ENCODE peak calls at places on chromosome 19, in eight cellular contexts. One of them, this sample, is unnamed.

GRCh38 chr19:40217921-40218890 is at the start of gene TTC9B:
- DNase-seq in activated CD8-positive, alpha-beta memory T cell treated with anti-CD3 and anti-CD28 coated beads for 48 hours: no peak
- DNase-seq in posterior cingulate gyrus: peak
- DNase-seq in astrocyte of the spinal cord: no peak
- DNase-seq in heart left ventricle: no peak
- DNase-seq in neural crest cell: peak
- DNase-seq in progenitor cell of endocrine pancreas: no peak
- DNase-seq in endodermal cell: peak
- DNase-seq in this sample: no peak

GRCh38 chr19:917323-918151 is at the start of gene KISS1R:
- DNase-seq in heart left ventricle: no peak
- DNase-seq in activated CD8-positive, alpha-beta memory T cell treated with anti-CD3 and anti-CD28 coated beads for 48 hours: no peak
- DNase-seq in neural crest cell: peak
- DNase-seq in endodermal cell: peak
- DNase-seq in progenitor cell of endocrine pancreas: peak
- DNase-seq in posterior cingulate gyrus: no peak
- DNase-seq in astrocyte of the spinal cord: no peak
- DNase-seq in this sample: peak

GRCh38 chr19:41870401-41870873 is 6.6 kb upstream of the CD79A start:
- DNase-seq in posterior cingulate gyrus: no peak
- DNase-seq in heart left ventricle: no peak
- DNase-seq in endodermal cell: peak
- DNase-seq in neural crest cell: no peak
- DNase-seq in progenitor cell of endocrine pancreas: no peak
- DNase-seq in astrocyte of the spinal cord: peak
- DNase-seq in activated CD8-positive, alpha-beta memory T cell treated with anti-CD3 and anti-CD28 coated beads for 48 hours: no peak
- DNase-seq in this sample: no peak

GRCh38 chr19:43476606-43477005 is 11.2 kb upstream of the LYPD3 start:
- DNase-seq in progenitor cell of endocrine pancreas: no peak
- DNase-seq in activated CD8-positive, alpha-beta memory T cell treated with anti-CD3 and anti-CD28 coated beads for 48 hours: no peak
- DNase-seq in posterior cingulate gyrus: no peak
- DNase-seq in heart left ventricle: no peak
- DNase-seq in neural crest cell: no peak
- DNase-seq in endodermal cell: no peak
- DNase-seq in astrocyte of the spinal cord: peak
- DNase-seq in this sample: no peak

GRCh38 chr19:41206926-41207750 is 11.9 kb upstream of the AXL start:
- DNase-seq in activated CD8-positive, alpha-beta memory T cell treated with anti-CD3 and anti-CD28 coated beads for 48 hours: no peak
- DNase-seq in heart left ventricle: peak
- DNase-seq in neural crest cell: no peak
- DNase-seq in astrocyte of the spinal cord: no peak
- DNase-seq in posterior cingulate gyrus: no peak
- DNase-seq in endodermal cell: no peak
- DNase-seq in progenitor cell of endocrine pancreas: no peak
- DNase-seq in this sample: no peak

GRCh38 chr19:40778865-40779284 is 828 bp downstream of the RAB4B start:
- DNase-seq in activated CD8-positive, alpha-beta memory T cell treated with anti-CD3 and anti-CD28 coated beads for 48 hours: no peak
- DNase-seq in progenitor cell of endocrine pancreas: no peak
- DNase-seq in endodermal cell: no peak
- DNase-seq in astrocyte of the spinal cord: no peak
- DNase-seq in neural crest cell: no peak
- DNase-seq in heart left ventricle: no peak
- DNase-seq in posterior cingulate gyrus: no peak
- DNase-seq in this sample: no peak

GRCh38 chr19:30118760-30119159 is 176.7 kb downstream of the URI1 start:
- DNase-seq in progenitor cell of endocrine pancreas: no peak
- DNase-seq in endodermal cell: no peak
- DNase-seq in neural crest cell: no peak
- DNase-seq in activated CD8-positive, alpha-beta memory T cell treated with anti-CD3 and anti-CD28 coated beads for 48 hours: no peak
- DNase-seq in astrocyte of the spinal cord: no peak
- DNase-seq in heart left ventricle: no peak
- DNase-seq in posterior cingulate gyrus: no peak
- DNase-seq in this sample: no peak

GRCh38 chr19:55528030-55528801 is 8.7 kb downstream of the SBK2 start:
- DNase-seq in activated CD8-positive, alpha-beta memory T cell treated with anti-CD3 and anti-CD28 coated beads for 48 hours: no peak
- DNase-seq in posterior cingulate gyrus: no peak
- DNase-seq in progenitor cell of endocrine pancreas: no peak
- DNase-seq in endodermal cell: no peak
- DNase-seq in heart left ventricle: no peak
- DNase-seq in neural crest cell: no peak
- DNase-seq in astrocyte of the spinal cord: peak
- DNase-seq in this sample: no peak

GRCh38 chr19:39110263-39110967 is 15.2 kb upstream of the PAK4 start:
- DNase-seq in endodermal cell: peak
- DNase-seq in heart left ventricle: no peak
- DNase-seq in activated CD8-positive, alpha-beta memory T cell treated with anti-CD3 and anti-CD28 coated beads for 48 hours: peak
- DNase-seq in astrocyte of the spinal cord: no peak
- DNase-seq in progenitor cell of endocrine pancreas: peak
- DNase-seq in posterior cingulate gyrus: peak
- DNase-seq in neural crest cell: peak
- DNase-seq in this sample: peak

GRCh38 chr19:17784201-17785008 is 10.5 kb upstream of the B3GNT3 start:
- DNase-seq in progenitor cell of endocrine pancreas: peak
- DNase-seq in astrocyte of the spinal cord: peak
- DNase-seq in posterior cingulate gyrus: peak
- DNase-seq in heart left ventricle: peak
- DNase-seq in neural crest cell: peak
- DNase-seq in endodermal cell: peak
- DNase-seq in activated CD8-positive, alpha-beta memory T cell treated with anti-CD3 and anti-CD28 coated beads for 48 hours: peak
- DNase-seq in this sample: peak

GRCh38 chr19:55672418-55672817 is 2.6 kb upstream of the EPN1 start:
- DNase-seq in posterior cingulate gyrus: no peak
- DNase-seq in neural crest cell: no peak
- DNase-seq in heart left ventricle: no peak
- DNase-seq in endodermal cell: no peak
- DNase-seq in progenitor cell of endocrine pancreas: no peak
- DNase-seq in activated CD8-positive, alpha-beta memory T cell treated with anti-CD3 and anti-CD28 coated beads for 48 hours: no peak
- DNase-seq in astrocyte of the spinal cord: no peak
- DNase-seq in this sample: no peak

GRCh38 chr19:17846146-17846545 is 1.6 kb downstream of the JAK3 start:
- DNase-seq in neural crest cell: no peak
- DNase-seq in endodermal cell: no peak
- DNase-seq in heart left ventricle: no peak
- DNase-seq in progenitor cell of endocrine pancreas: no peak
- DNase-seq in astrocyte of the spinal cord: no peak
- DNase-seq in activated CD8-positive, alpha-beta memory T cell treated with anti-CD3 and anti-CD28 coated beads for 48 hours: no peak
- DNase-seq in posterior cingulate gyrus: no peak
- DNase-seq in this sample: no peak